ENCODE peak calls at places on chromosomes 2 and 18, in ten cellular contexts. M is MM.1S; B is HepG2; J is right atrium auricular region; C is colonic mucosa; T is sigmoid colon; U is ascending aorta; R is psoas muscle; V is CD8-positive, alpha-beta T cell; O is mucosa of descending colon. A is an unnamed sample.

GRCh38 chr2:35220471-35220870 is 1135.1 kb upstream of the CRIM1 start:
- DNase-seq in C (no peak), O (no peak), B (no peak), T (no peak), U (no peak), M (no peak), R (no peak), V (no peak), J (no peak), A (no peak)

GRCh38 chr2:239152916-239153305 is 247.9 kb downstream of the HDAC4 start:
- DNase-seq in B (no peak), R (peak; percentile 40), J (no peak), C (no peak), U (no peak), M (no peak), T (peak; percentile 20), O (no peak), V (no peak), A (no peak)

GRCh38 chr2:133266075-133266925 is 302.0 kb downstream of the NCKAP5 start:
- DNase-seq in V (no peak), R (no peak), T (no peak), B (no peak), C (no peak), O (peak; percentile 43), J (no peak), M (no peak), U (no peak), A (no peak)

GRCh38 chr2:111235192-111235591 is 114.5 kb downstream of the BCL2L11 start:
- DNase-seq in C (no peak), M (no peak), J (no peak), V (no peak), U (no peak), R (no peak), T (no peak), B (no peak), O (no peak), A (no peak)

GRCh38 chr2:239225921-239226561 is 174.8 kb downstream of the HDAC4 start:
- DNase-seq in B (no peak), M (no peak), O (no peak), T (peak; percentile 74), U (no peak), R (peak; percentile 54), V (no peak), J (no peak), C (no peak), A (no peak)

GRCh38 chr2:150549381-150549780 is 61.9 kb upstream of the RND3 start:
- DNase-seq in M (no peak), T (no peak), J (no peak), C (no peak), O (no peak), R (no peak), U (no peak), B (no peak), V (no peak), A (no peak)

GRCh38 chr2:61911510-61911909 is 6.0 kb downstream of the COMMD1 start:
- DNase-seq in V (no peak), T (no peak), R (no peak), U (no peak), C (no peak), J (no peak), O (no peak), B (no peak), M (no peak), A (no peak)

GRCh38 chr2:36441816-36442215 is 86.2 kb downstream of the CRIM1 start:
- DNase-seq in M (no peak), R (no peak), T (no peak), U (no peak), J (no peak), B (no peak), V (no peak), O (no peak), C (no peak), A (no peak)

GRCh38 chr2:109332880-109333279 is 203.9 kb downstream of the SH3RF3 start:
- DNase-seq in B (no peak), R (no peak), U (no peak), J (no peak), M (no peak), V (no peak), C (no peak), O (no peak), T (no peak), A (no peak)

GRCh38 chr2:109331081-109331480 is 202.1 kb downstream of the SH3RF3 start:
- DNase-seq in R (no peak), C (no peak), J (no peak), V (no peak), T (no peak), B (no peak), U (no peak), O (no peak), M (no peak), A (no peak)

GRCh38 chr2:109333414-109334194 is 204.6 kb downstream of the SH3RF3 start:
- DNase-seq in T (no peak), M (peak; percentile 22), J (no peak), B (peak; percentile 16), O (no peak), C (no peak), R (no peak), U (no peak), V (no peak), A (no peak)

GRCh38 chr2:109330056-109330455 is 201.1 kb downstream of the SH3RF3 start:
- DNase-seq in C (no peak), M (no peak), B (no peak), T (no peak), V (no peak), U (no peak), J (no peak), O (no peak), R (no peak), A (no peak)

DNA sequence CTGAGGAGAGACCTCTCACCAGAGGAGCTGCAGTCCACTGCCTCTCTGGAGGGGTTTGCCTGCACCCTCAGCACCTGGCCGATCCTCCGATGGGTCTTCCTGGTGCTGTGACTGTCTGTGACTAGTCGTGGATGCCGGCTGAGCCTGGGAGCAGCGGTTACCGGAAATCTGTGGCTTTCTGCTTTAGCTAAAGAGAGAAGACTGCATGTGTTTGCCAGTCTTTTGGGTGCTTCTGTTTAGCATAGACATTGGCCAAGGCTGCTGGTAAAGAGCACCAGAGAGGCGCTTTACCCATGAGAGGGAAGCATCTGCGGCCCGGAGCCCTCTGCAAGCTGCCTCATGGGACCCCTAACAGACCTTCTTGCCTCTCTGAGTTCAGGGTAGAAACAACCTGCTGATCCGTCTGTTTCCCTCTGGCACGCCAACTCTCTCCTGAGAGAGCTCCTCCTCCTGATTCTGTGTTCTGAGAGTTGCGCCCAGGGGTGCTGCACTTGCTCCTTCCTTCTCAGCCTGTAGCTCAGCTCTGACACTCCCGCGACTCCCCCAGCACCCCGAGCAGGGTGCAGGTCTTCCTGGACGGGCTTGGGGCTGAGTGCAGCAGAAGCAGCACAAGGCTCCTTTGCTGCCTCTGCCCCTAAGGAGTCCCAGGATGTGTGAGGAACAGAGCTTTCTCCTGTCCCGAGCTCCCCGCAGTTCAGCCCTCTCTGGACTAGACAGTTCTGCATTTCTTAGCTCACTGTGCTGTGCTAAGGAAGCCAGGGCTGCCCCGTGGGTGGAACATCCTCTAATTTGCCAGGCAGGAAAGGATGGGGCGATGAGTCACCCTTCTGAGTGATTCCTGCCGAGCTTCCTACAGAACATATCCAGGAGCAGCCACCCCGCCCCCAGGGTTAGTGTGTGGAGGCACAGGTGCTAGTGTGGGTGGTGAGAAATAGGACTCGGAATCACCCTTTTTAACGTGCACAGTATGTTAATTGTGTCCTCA is 203.2 kb downstream of the SH3RF3 start:
- DNase-seq in V (peak; percentile 25), C (peak; percentile 45), J (peak; percentile 89), T (peak; percentile 84), U (peak; percentile 58), M (peak; percentile 67), B (peak; percentile 21), R (peak; percentile 82), O (peak; percentile 67), A (peak; percentile 33)
- H3K4me3 ChIP-seq in V (peak overlapping the region; percentile 29), C (no peak overlapping the region), J (no peak overlapping the region), T (no peak overlapping the region), U (peak overlapping the region; percentile 36), M (peak overlapping the region; percentile 39), B (no peak overlapping the region), R (peak overlapping the region; percentile 24), O (no peak overlapping the region), A (no peak overlapping the region)

DNA sequence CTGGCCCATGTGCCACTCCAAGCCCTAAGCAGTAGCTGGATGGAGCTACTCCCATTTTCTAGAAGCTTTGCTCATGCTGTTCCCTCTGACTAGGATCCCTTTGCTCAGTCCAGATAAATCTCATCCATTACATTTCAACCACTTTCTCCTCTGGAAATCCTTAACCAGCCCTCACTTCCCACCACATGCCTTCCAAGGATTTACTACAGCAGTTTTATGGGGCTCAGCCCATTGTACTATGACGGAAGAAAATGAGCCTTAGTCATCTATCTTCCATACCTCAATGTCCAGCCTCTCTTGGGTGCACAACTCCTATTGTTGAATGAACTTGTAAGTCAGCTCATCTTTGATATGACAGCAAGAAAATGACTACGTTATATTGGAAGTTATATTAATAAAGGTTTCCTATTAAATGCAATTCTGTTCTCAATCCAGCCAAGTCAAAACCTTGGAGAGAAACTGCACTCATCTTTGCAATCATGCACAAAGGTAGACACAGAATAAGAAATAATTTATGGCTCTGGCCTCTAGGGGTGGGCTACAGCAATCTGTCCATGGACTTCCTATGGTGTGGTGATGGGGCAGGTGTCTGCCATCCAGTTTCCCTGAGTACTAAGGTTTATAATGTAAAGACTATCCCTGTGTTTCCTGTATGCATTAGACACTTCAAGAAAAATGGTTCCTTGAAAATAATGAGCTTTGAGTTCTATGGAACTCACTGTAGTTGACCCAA is 3.4 kb downstream of the B4GALT6 start:
- DNase-seq in M (peak; percentile 10), U (no peak), O (no peak), B (no peak), J (no peak), T (no peak), R (no peak), V (no peak), C (peak; percentile 43), A (no peak)
- TF ChIP-seq CTCF in M (peak; percentile 43), U (no peak), O (no peak), B (peak; percentile 36), J (no peak), T (no peak), R (no peak), V (no peak), C (no peak), A (peak; percentile 26)

DNA sequence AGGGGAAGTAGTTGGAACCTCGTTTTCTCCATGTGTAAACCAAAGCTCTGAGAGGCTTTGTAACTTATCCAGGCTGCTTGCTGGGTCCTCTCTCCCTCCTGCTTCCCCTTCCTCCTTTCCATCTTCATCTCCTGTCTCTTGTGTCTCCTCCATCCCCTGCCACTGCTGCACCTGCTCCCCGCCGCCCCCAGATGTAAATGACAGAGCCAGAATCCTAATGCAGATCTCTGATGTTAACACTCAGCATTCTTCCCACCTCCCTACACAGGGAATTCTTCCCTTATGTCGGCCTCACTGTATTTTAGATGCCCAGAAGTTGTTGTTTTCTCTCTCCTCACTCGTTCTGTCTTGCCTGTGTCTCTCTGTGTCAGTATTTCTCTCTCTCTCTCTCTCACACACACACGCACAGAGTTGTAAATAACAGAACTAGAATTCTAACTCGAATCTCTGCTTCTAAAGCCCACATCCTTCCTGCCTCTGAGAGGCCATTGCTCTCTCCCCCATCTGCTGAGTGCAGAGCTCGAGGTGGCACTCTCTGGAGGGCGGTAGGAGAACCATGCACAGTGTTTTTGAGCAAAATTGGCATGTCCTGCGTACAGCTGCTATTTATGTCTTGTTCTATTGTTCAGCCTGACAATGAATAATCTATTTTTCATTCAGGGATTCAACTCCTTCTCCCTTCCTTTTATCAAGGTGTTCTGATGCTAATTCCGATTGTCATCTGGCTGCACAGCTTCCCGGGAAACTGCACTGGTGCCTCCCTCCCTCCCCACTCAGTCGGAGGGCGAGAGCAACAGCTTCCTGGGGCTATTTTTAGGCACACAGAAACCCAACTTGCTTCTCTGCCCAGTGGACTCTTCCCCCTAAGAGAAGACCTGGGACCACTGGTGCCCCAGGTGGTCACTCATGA is 219.9 kb downstream of the SH3RF3 start:
- DNase-seq in C (no peak), R (no peak), M (peak; percentile 81), T (no peak), B (no peak), J (peak; percentile 46), V (peak; percentile 43), O (no peak), U (no peak), A (no peak)
- H3K4me1 ChIP-seq in C (peaks cover 4% of the 10 kb centered on the region), R (peaks cover 52% of the 10 kb centered on the region), M (peaks cover 62% of the 10 kb centered on the region), T (peaks cover 36% of the 10 kb centered on the region), B (no peaks in the 10 kb centered on the region), J (no peaks in the 10 kb centered on the region), V (peaks cover 48% of the 10 kb centered on the region), O (no peaks in the 10 kb centered on the region), U (peaks cover 40% of the 10 kb centered on the region), A (peaks cover 11% of the 10 kb centered on the region)

GRCh38 chr2:38578832-38579231 is 23.9 kb downstream of the HNRNPLL start:
- DNase-seq in O (no peak), U (no peak), C (no peak), J (no peak), B (no peak), V (no peak), M (no peak), T (no peak), R (no peak), A (no peak)
- H3K4me3 ChIP-seq in O (no peak overlapping the region), U (no peak overlapping the region), C (no peak overlapping the region), J (no peak overlapping the region), B (no peak overlapping the region), V (no peak overlapping the region), M (no peak overlapping the region), T (no peak overlapping the region), R (no peak overlapping the region), A (no peak overlapping the region)

A was measured in body of pancreas.